ENCODE peak calls at places on chromosome 9, in five cellular contexts. One of them, this sample, is unnamed.

GRCh38 chr9:135474915-135475314 is 4.7 kb upstream of the PPP1R26 start:
- DNase-seq in epithelial cell of esophagus: no peak
- DNase-seq in stomach: peak; percentile 40
- DNase-seq in fibroblast of the aortic adventitia: no peak
- DNase-seq in SK-N-SH: peak; percentile 83
- DNase-seq in this sample: no peak

GRCh38 chr9:79578891-79579290 is 7.1 kb downstream of the TLE4 start:
- DNase-seq in epithelial cell of esophagus: no peak
- DNase-seq in stomach: no peak
- DNase-seq in fibroblast of the aortic adventitia: no peak
- DNase-seq in SK-N-SH: no peak
- DNase-seq in this sample: peak; percentile 64

GRCh38 chr9:95613670-95614069 is 96.9 kb upstream of the PTCH1 start:
- DNase-seq in SK-N-SH: no peak
- DNase-seq in stomach: no peak
- DNase-seq in epithelial cell of esophagus: no peak
- DNase-seq in fibroblast of the aortic adventitia: no peak
- DNase-seq in this sample: no peak

GRCh38 chr9:82332018-82332773 is 343.6 kb downstream of the SPATA31D1 start:
- DNase-seq in fibroblast of the aortic adventitia: peak; percentile 93
- DNase-seq in stomach: no peak
- DNase-seq in epithelial cell of esophagus: peak; percentile 94
- DNase-seq in SK-N-SH: no peak
- DNase-seq in this sample: peak; percentile 93

GRCh38 chr9:138103111-138103823 is 225.7 kb downstream of the CACNA1B start:
- DNase-seq in stomach: peak; percentile 9
- DNase-seq in fibroblast of the aortic adventitia: no peak
- DNase-seq in epithelial cell of esophagus: no peak
- DNase-seq in SK-N-SH: peak; percentile 17
- DNase-seq in this sample: no peak

GRCh38 chr9:127586537-127586936 is 25.5 kb upstream of the STXBP1 start:
- DNase-seq in SK-N-SH: peak; percentile 87
- DNase-seq in fibroblast of the aortic adventitia: peak; percentile 88
- DNase-seq in stomach: peak; percentile 87
- DNase-seq in epithelial cell of esophagus: peak; percentile 83
- DNase-seq in this sample: peak; percentile 78

GRCh38 chr9:68619636-68620035 is 79.0 kb upstream of the TMEM252 start:
- DNase-seq in fibroblast of the aortic adventitia: no peak
- DNase-seq in epithelial cell of esophagus: peak; percentile 39
- DNase-seq in SK-N-SH: no peak
- DNase-seq in stomach: no peak
- DNase-seq in this sample: no peak

GRCh38 chr9:114884787-114885452 is 45.5 kb downstream of the TNFSF8 start:
- DNase-seq in fibroblast of the aortic adventitia: no peak
- DNase-seq in stomach: peak; percentile 88
- DNase-seq in epithelial cell of esophagus: peak; percentile 95
- DNase-seq in SK-N-SH: no peak
- DNase-seq in this sample: no peak

GRCh38 chr9:121840838-121841760 is 189.7 kb downstream of the DAB2IP start:
- DNase-seq in SK-N-SH: no peak
- DNase-seq in fibroblast of the aortic adventitia: no peak
- DNase-seq in epithelial cell of esophagus: no peak
- DNase-seq in stomach: peak; percentile 11
- DNase-seq in this sample: no peak

GRCh38 chr9:109019420-109019819 is 6.1 kb upstream of the CTNNAL1 start:
- DNase-seq in fibroblast of the aortic adventitia: no peak
- DNase-seq in SK-N-SH: no peak
- DNase-seq in epithelial cell of esophagus: no peak
- DNase-seq in stomach: no peak
- DNase-seq in this sample: no peak

GRCh38 chr9:13049223-13049622 is 230.3 kb downstream of the MPDZ start:
- DNase-seq in fibroblast of the aortic adventitia: no peak
- DNase-seq in SK-N-SH: no peak
- DNase-seq in stomach: no peak
- DNase-seq in epithelial cell of esophagus: no peak
- DNase-seq in this sample: peak; percentile 1

GRCh38 chr9:125240649-125240999 is 519 bp downstream of the HSPA5 start:
- DNase-seq in fibroblast of the aortic adventitia: peak; percentile 34
- DNase-seq in epithelial cell of esophagus: peak; percentile 39
- DNase-seq in stomach: peak; percentile 50
- DNase-seq in SK-N-SH: no peak
- DNase-seq in this sample: peak; percentile 26

GRCh38 chr9:88984543-88984883 is 6.8 kb upstream of the S1PR3 start:
- DNase-seq in stomach: no peak
- DNase-seq in SK-N-SH: no peak
- DNase-seq in fibroblast of the aortic adventitia: no peak
- DNase-seq in epithelial cell of esophagus: peak; percentile 88
- DNase-seq in this sample: no peak

GRCh38 chr9:106419737-106420136 is 443.2 kb upstream of the ZNF462 start:
- DNase-seq in stomach: no peak
- DNase-seq in epithelial cell of esophagus: no peak
- DNase-seq in fibroblast of the aortic adventitia: no peak
- DNase-seq in SK-N-SH: no peak
- DNase-seq in this sample: peak; percentile 63

GRCh38 chr9:76756273-76756650 is 8.0 kb upstream of the PCA3 start:
- DNase-seq in fibroblast of the aortic adventitia: peak; percentile 40
- DNase-seq in epithelial cell of esophagus: peak; percentile 32
- DNase-seq in stomach: no peak
- DNase-seq in SK-N-SH: peak; percentile 19
- DNase-seq in this sample: peak; percentile 64

GRCh38 chr9:99921875-99922710 is 15.6 kb downstream of the STX17 start:
- DNase-seq in SK-N-SH: no peak
- DNase-seq in fibroblast of the aortic adventitia: no peak
- DNase-seq in epithelial cell of esophagus: no peak
- DNase-seq in stomach: no peak
- DNase-seq in this sample: no peak

GRCh38 chr9:127166651-127167524 is 44.5 kb upstream of the ANGPTL2 start:
- DNase-seq in fibroblast of the aortic adventitia: peak; percentile 54
- DNase-seq in epithelial cell of esophagus: peak; percentile 98
- DNase-seq in stomach: peak; percentile 26
- DNase-seq in SK-N-SH: no peak
- DNase-seq in this sample: no peak

GRCh38 chr9:4084440-4084818 is 215.4 kb downstream of the GLIS3 start:
- DNase-seq in fibroblast of the aortic adventitia: no peak
- DNase-seq in SK-N-SH: no peak
- DNase-seq in epithelial cell of esophagus: no peak
- DNase-seq in stomach: no peak
- DNase-seq in this sample: no peak

GRCh38 chr9:90868555-90868954 is 66.9 kb downstream of the SYK start:
- DNase-seq in epithelial cell of esophagus: peak; percentile 9
- DNase-seq in stomach: no peak
- DNase-seq in fibroblast of the aortic adventitia: peak; percentile 61
- DNase-seq in SK-N-SH: no peak
- DNase-seq in this sample: no peak

GRCh38 chr9:86354882-86355399 is 731 bp upstream of the TUT7 start:
- DNase-seq in stomach: no peak
- DNase-seq in SK-N-SH: peak; percentile 36
- DNase-seq in epithelial cell of esophagus: no peak
- DNase-seq in fibroblast of the aortic adventitia: peak; percentile 40
- DNase-seq in this sample: peak; percentile 32

GRCh38 chr9:131525643-131526565 is 5.2 kb downstream of the UCK1 start:
- DNase-seq in SK-N-SH: no peak
- DNase-seq in stomach: no peak
- DNase-seq in epithelial cell of esophagus: no peak
- DNase-seq in fibroblast of the aortic adventitia: no peak
- DNase-seq in this sample: no peak

GRCh38 chr9:17401858-17402257 is 177.0 kb upstream of the SH3GL2 start:
- DNase-seq in stomach: no peak
- DNase-seq in SK-N-SH: no peak
- DNase-seq in fibroblast of the aortic adventitia: no peak
- DNase-seq in epithelial cell of esophagus: peak; percentile 30
- DNase-seq in this sample: no peak

GRCh38 chr9:107378031-107378430 is 95.0 kb downstream of the RAD23B start:
- DNase-seq in fibroblast of the aortic adventitia: no peak
- DNase-seq in stomach: no peak
- DNase-seq in SK-N-SH: no peak
- DNase-seq in epithelial cell of esophagus: no peak
- DNase-seq in this sample: no peak

GRCh38 chr9:116000748-116001329 is 152.8 kb upstream of the PAPPA start:
- DNase-seq in stomach: peak; percentile 26
- DNase-seq in fibroblast of the aortic adventitia: no peak
- DNase-seq in SK-N-SH: peak; percentile 46
- DNase-seq in epithelial cell of esophagus: peak; percentile 31
- DNase-seq in this sample: no peak

GRCh38 chr9:131840220-131840619 is 100.3 kb upstream of the RAPGEF1 start:
- DNase-seq in epithelial cell of esophagus: no peak
- DNase-seq in SK-N-SH: no peak
- DNase-seq in stomach: no peak
- DNase-seq in fibroblast of the aortic adventitia: no peak
- DNase-seq in this sample: no peak

GRCh38 chr9:135591491-135592330 is 30.2 kb downstream of the PAEP start:
- DNase-seq in SK-N-SH: no peak
- DNase-seq in epithelial cell of esophagus: no peak
- DNase-seq in stomach: no peak
- DNase-seq in fibroblast of the aortic adventitia: no peak
- DNase-seq in this sample: no peak

GRCh38 chr9:124212381-124213050 is 45.2 kb upstream of the NEK6 start:
- DNase-seq in SK-N-SH: no peak
- DNase-seq in fibroblast of the aortic adventitia: peak; percentile 31
- DNase-seq in stomach: peak; percentile 11
- DNase-seq in epithelial cell of esophagus: peak; percentile 50
- DNase-seq in this sample: peak; percentile 40

GRCh38 chr9:97703437-97704326 is 6.5 kb upstream of the XPA start:
- DNase-seq in epithelial cell of esophagus: peak; percentile 91
- DNase-seq in fibroblast of the aortic adventitia: peak; percentile 94
- DNase-seq in stomach: no peak
- DNase-seq in SK-N-SH: peak; percentile 20
- DNase-seq in this sample: peak; percentile 82

GRCh38 chr9:101449071-101449721 is 13.6 kb upstream of the ALDOB start:
- DNase-seq in fibroblast of the aortic adventitia: peak; percentile 37
- DNase-seq in SK-N-SH: peak; percentile 89
- DNase-seq in epithelial cell of esophagus: peak; percentile 66
- DNase-seq in stomach: peak; percentile 89
- DNase-seq in this sample: peak; percentile 35

GRCh38 chr9:134378901-134379338 is 52.7 kb downstream of the RXRA start:
- DNase-seq in epithelial cell of esophagus: peak; percentile 80
- DNase-seq in stomach: peak; percentile 78
- DNase-seq in SK-N-SH: peak; percentile 58
- DNase-seq in fibroblast of the aortic adventitia: peak; percentile 53
- DNase-seq in this sample: peak; percentile 57

GRCh38 chr9:82140471-82140870 is 151.9 kb downstream of the SPATA31D1 start:
- DNase-seq in SK-N-SH: no peak
- DNase-seq in stomach: no peak
- DNase-seq in fibroblast of the aortic adventitia: peak; percentile 50
- DNase-seq in epithelial cell of esophagus: peak; percentile 91
- DNase-seq in this sample: no peak

GRCh38 chr9:5112109-5112592 is 73.3 kb downstream of the INSL6 start:
- DNase-seq in epithelial cell of esophagus: no peak
- DNase-seq in stomach: no peak
- DNase-seq in fibroblast of the aortic adventitia: no peak
- DNase-seq in SK-N-SH: peak; percentile 8
- DNase-seq in this sample: no peak

GRCh38 chr9:75376855-75377254 is 288.5 kb downstream of the OSTF1 start:
- DNase-seq in fibroblast of the aortic adventitia: no peak
- DNase-seq in SK-N-SH: no peak
- DNase-seq in epithelial cell of esophagus: no peak
- DNase-seq in stomach: no peak
- DNase-seq in this sample: no peak

GRCh38 chr9:75369989-75370388 is 281.7 kb downstream of the OSTF1 start:
- DNase-seq in epithelial cell of esophagus: no peak
- DNase-seq in SK-N-SH: no peak
- DNase-seq in stomach: no peak
- DNase-seq in fibroblast of the aortic adventitia: no peak
- DNase-seq in this sample: no peak

GRCh38 chr9:75378036-75378435 is 289.7 kb downstream of the OSTF1 start:
- DNase-seq in stomach: no peak
- DNase-seq in epithelial cell of esophagus: no peak
- DNase-seq in fibroblast of the aortic adventitia: no peak
- DNase-seq in SK-N-SH: no peak
- DNase-seq in this sample: no peak

GRCh38 chr9:75372499-75373268 is 284.4 kb downstream of the OSTF1 start:
- DNase-seq in epithelial cell of esophagus: no peak
- DNase-seq in stomach: no peak
- DNase-seq in fibroblast of the aortic adventitia: no peak
- DNase-seq in SK-N-SH: no peak
- DNase-seq in this sample: no peak
- TF ChIP-seq CTCF in epithelial cell of esophagus: no peak
- TF ChIP-seq CTCF in stomach: no peak
- TF ChIP-seq CTCF in fibroblast of the aortic adventitia: no peak
- TF ChIP-seq CTCF in SK-N-SH: no peak
- TF ChIP-seq CTCF in this sample: no peak

DNA sequence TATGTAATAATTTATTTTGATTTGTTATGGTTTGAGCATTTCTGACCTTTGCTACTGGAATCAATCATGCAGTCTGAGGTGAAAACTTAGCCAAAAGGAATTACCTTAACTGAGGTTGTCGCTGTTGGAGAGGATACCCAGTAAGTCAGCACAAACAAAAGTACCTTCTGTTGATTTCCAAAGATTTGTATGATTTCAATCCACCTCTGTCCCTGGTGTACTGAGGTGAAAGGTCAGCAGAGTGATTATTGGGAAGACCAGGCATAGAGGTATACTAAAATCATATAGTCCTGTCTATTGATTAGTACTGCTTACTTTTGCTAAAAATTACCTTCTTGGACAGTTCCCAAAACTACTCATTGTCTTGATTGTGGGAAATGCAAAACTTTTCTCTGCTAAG is 32.8 kb downstream of the RUSC2 start:
- DNase-seq in fibroblast of the aortic adventitia: no peak
- DNase-seq in SK-N-SH: no peak
- DNase-seq in epithelial cell of esophagus: no peak
- DNase-seq in stomach: no peak
- DNase-seq in this sample: no peak
- H3K4me3 ChIP-seq in fibroblast of the aortic adventitia: no peak overlapping the region
- H3K4me3 ChIP-seq in SK-N-SH: no peak overlapping the region
- H3K4me3 ChIP-seq in epithelial cell of esophagus: no peak overlapping the region
- H3K4me3 ChIP-seq in stomach: no peak overlapping the region
- H3K4me3 ChIP-seq in this sample: no peak overlapping the region

GRCh38 chr9:71001780-71002386 is 119.5 kb downstream of the TRPM3 start:
- DNase-seq in stomach: peak; percentile 49
- DNase-seq in fibroblast of the aortic adventitia: peak; percentile 66
- DNase-seq in epithelial cell of esophagus: peak; percentile 75
- DNase-seq in SK-N-SH: peak; percentile 3
- DNase-seq in this sample: peak; percentile 23
- TF ChIP-seq CTCF in stomach: no peak
- TF ChIP-seq CTCF in fibroblast of the aortic adventitia: peak; percentile 65
- TF ChIP-seq CTCF in epithelial cell of esophagus: peak; percentile 79
- TF ChIP-seq CTCF in SK-N-SH: peak; percentile 62
- TF ChIP-seq CTCF in this sample: peak; percentile 64

GRCh38 chr9:33032865-33033264 is 7.8 kb downstream of the DNAJA1 start:
- DNase-seq in stomach: no peak
- DNase-seq in SK-N-SH: no peak
- DNase-seq in epithelial cell of esophagus: no peak
- DNase-seq in fibroblast of the aortic adventitia: no peak
- DNase-seq in this sample: no peak
- H3K4me3 ChIP-seq in stomach: no peak overlapping the region
- H3K4me3 ChIP-seq in SK-N-SH: no peak overlapping the region
- H3K4me3 ChIP-seq in epithelial cell of esophagus: no peak overlapping the region
- H3K4me3 ChIP-seq in fibroblast of the aortic adventitia: no peak overlapping the region
- H3K4me3 ChIP-seq in this sample: no peak overlapping the region

This sample was measured in AG10803.